ENCODE peak calls at places on chromosome 1, in five cellular contexts. H is NCI-H2107, S is choroid plexus epithelial cell, R is nucleus accumbens, P is GOT3. T is an unnamed sample.

GRCh38 chr1:65449214-65449823 is 28.9 kb downstream of the LEPR start:
- DNase-seq in H (no peak), S (peak; percentile 17), R (no peak), P (no peak), T (no peak)

GRCh38 chr1:177077734-177078489 is 86.6 kb downstream of the ASTN1 start:
- DNase-seq in H (no peak), S (peak; percentile 0), R (no peak), P (no peak), T (no peak)

GRCh38 chr1:20494609-20495311 is 8.8 kb upstream of the CAMK2N1 start:
- DNase-seq in H (no peak), S (peak; percentile 73), R (no peak), P (no peak), T (no peak)

GRCh38 chr1:218891577-218891976 is 282.1 kb upstream of the LYPLAL1 start:
- DNase-seq in H (no peak), S (no peak), R (no peak), P (no peak), T (no peak)

GRCh38 chr1:72229893-72230292 is 52.4 kb downstream of the NEGR1 start:
- DNase-seq in H (no peak), S (no peak), R (no peak), P (no peak), T (no peak)

GRCh38 chr1:113701429-113701828 is 57.9 kb downstream of the PHTF1 start:
- DNase-seq in H (no peak), S (peak; percentile 84), R (no peak), P (no peak), T (no peak)

GRCh38 chr1:183247066-183247465 is 61.0 kb downstream of the LAMC2 start:
- DNase-seq in H (no peak), S (no peak), R (no peak), P (no peak), T (no peak)

GRCh38 chr1:30135729-30136128 is 587.7 kb downstream of the MATN1 start:
- DNase-seq in H (no peak), S (no peak), R (no peak), P (no peak), T (no peak)

GRCh38 chr1:209249280-209249670 is 334.2 kb upstream of the CAMK1G start:
- DNase-seq in H (no peak), S (no peak), R (no peak), P (no peak), T (no peak)

GRCh38 chr1:36994863-36995262 is 39.5 kb downstream of the GRIK3 start:
- DNase-seq in H (no peak), S (no peak), R (no peak), P (no peak), T (no peak)

GRCh38 chr1:93629101-93630059 is 52.3 kb downstream of the BCAR3 start:
- DNase-seq in H (peak; percentile 86), S (peak; percentile 93), R (no peak), P (no peak), T (no peak)

GRCh38 chr1:172338295-172338735 is 82.2 kb upstream of the C1orf105 start:
- DNase-seq in H (no peak), S (no peak), R (no peak), P (no peak), T (no peak)

GRCh38 chr1:223533708-223534107 is 131.8 kb downstream of the CAPN8 start:
- DNase-seq in H (no peak), S (no peak), R (no peak), P (no peak), T (no peak)

GRCh38 chr1:234702342-234703000 is 92.5 kb upstream of the IRF2BP2 start:
- DNase-seq in H (no peak), S (no peak), R (no peak), P (no peak), T (no peak)

GRCh38 chr1:4034318-4034887 is 134.3 kb upstream of the C1orf174 start:
- DNase-seq in H (no peak), S (no peak), R (no peak), P (no peak), T (no peak)

GRCh38 chr1:225921734-225922709 is 2.0 kb downstream of the PYCR2 start:
- DNase-seq in H (no peak), S (no peak), R (no peak), P (no peak), T (peak; percentile 36)

GRCh38 chr1:226603030-226603960 is 54.7 kb downstream of the STUM start:
- DNase-seq in H (no peak), S (peak; percentile 50), R (peak; percentile 28), P (no peak), T (peak; percentile 61)

GRCh38 chr1:106646261-106646660 is 410.2 kb upstream of the PRMT6 start:
- DNase-seq in H (no peak), S (no peak), R (no peak), P (no peak), T (no peak)

GRCh38 chr1:24483441-24483840 is 19.2 kb upstream of the RCAN3 start:
- DNase-seq in H (no peak), S (no peak), R (no peak), P (no peak), T (no peak)

T was measured in aorta.